ENCODE peak calls at places on chromosomes 5 and 9, in eight cellular contexts. L, Y, T, X, N, D, H and A are unnamed samples.
A peak's percentile ranks its signal among the peaks of the same experiment; 100 is the strongest.

GRCh38 chr5:68793074-68793473 is 300.7 kb upstream of the SLC30A5 start:
- DNase-seq in L (no peak), Y (no peak), T (no peak), X (no peak), N (no peak), D (no peak), H (no peak), A (no peak)

GRCh38 chr5:94785111-94785510 is 166.6 kb downstream of the SLF1 start:
- DNase-seq in L (no peak), Y (no peak), T (no peak), X (no peak), N (no peak), D (no peak), H (peak; percentile 7), A (no peak)

GRCh38 chr9:78091736-78092135 is 60.1 kb upstream of the GNAQ start:
- DNase-seq in L (no peak), Y (no peak), T (no peak), X (no peak), N (no peak), D (no peak), H (no peak), A (no peak)

GRCh38 chr5:77015938-77016569 is 14.2 kb upstream of the AGGF1 start:
- DNase-seq in L (peak; percentile 39), Y (no peak), T (peak; percentile 64), X (no peak), N (no peak), D (no peak), H (peak; percentile 62), A (peak; percentile 4)

GRCh38 chr9:12811935-12812334 is 37.1 kb downstream of the LURAP1L start:
- DNase-seq in L (no peak), Y (no peak), T (no peak), X (no peak), N (no peak), D (no peak), H (no peak), A (no peak)

GRCh38 chr5:37208883-37209808 is 40.0 kb downstream of the CPLANE1 start:
- DNase-seq in L (no peak), Y (no peak), T (no peak), X (peak; percentile 68), N (peak; percentile 23), D (peak; percentile 13), H (no peak), A (no peak)

GRCh38 chr5:142807378-142807911 is 37.3 kb downstream of the ARHGAP26 start:
- DNase-seq in L (no peak), Y (no peak), T (no peak), X (peak; percentile 61), N (no peak), D (no peak), H (no peak), A (no peak)

GRCh38 chr9:16266648-16267276 is 603.7 kb downstream of the BNC2 start:
- DNase-seq in L (no peak), Y (no peak), T (no peak), X (no peak), N (no peak), D (no peak), H (peak; percentile 22), A (no peak)

GRCh38 chr5:146059349-146060220 is 45.8 kb downstream of the PLAC8L1 start:
- DNase-seq in L (no peak), Y (no peak), T (peak; percentile 80), X (no peak), N (peak; percentile 40), D (no peak), H (no peak), A (no peak)

GRCh38 chr9:127203501-127204327 is 60.9 kb upstream of the GARNL3 start:
- DNase-seq in L (no peak), Y (no peak), T (no peak), X (peak; percentile 46), N (no peak), D (no peak), H (no peak), A (no peak)

GRCh38 chr9:81417299-81417675 is 272.1 kb downstream of the TLE1 start:
- DNase-seq in L (no peak), Y (no peak), T (no peak), X (no peak), N (no peak), D (no peak), H (peak; percentile 67), A (no peak)

GRCh38 chr5:147403659-147404640 is 105.9 kb downstream of the DPYSL3 start:
- DNase-seq in L (peak; percentile 7), Y (no peak), T (peak; percentile 73), X (peak; percentile 74), N (peak; percentile 52), D (no peak), H (peak; percentile 58), A (peak; percentile 93)

GRCh38 chr9:90860382-90860781 is 58.8 kb downstream of the SYK start:
- DNase-seq in L (no peak), Y (no peak), T (no peak), X (no peak), N (no peak), D (no peak), H (no peak), A (no peak)

GRCh38 chr9:110650991-110651411 is 17.6 kb upstream of the MUSK start:
- DNase-seq in L (no peak), Y (no peak), T (no peak), X (no peak), N (no peak), D (no peak), H (peak; percentile 77), A (peak; percentile 99)

GRCh38 chr5:158246661-158247060 is 387.7 kb upstream of the CLINT1 start:
- DNase-seq in L (no peak), Y (no peak), T (no peak), X (no peak), N (no peak), D (no peak), H (no peak), A (no peak)

GRCh38 chr9:4081948-4082347 is 217.9 kb downstream of the GLIS3 start:
- DNase-seq in L (no peak), Y (no peak), T (no peak), X (no peak), N (no peak), D (no peak), H (no peak), A (no peak)

DNA sequence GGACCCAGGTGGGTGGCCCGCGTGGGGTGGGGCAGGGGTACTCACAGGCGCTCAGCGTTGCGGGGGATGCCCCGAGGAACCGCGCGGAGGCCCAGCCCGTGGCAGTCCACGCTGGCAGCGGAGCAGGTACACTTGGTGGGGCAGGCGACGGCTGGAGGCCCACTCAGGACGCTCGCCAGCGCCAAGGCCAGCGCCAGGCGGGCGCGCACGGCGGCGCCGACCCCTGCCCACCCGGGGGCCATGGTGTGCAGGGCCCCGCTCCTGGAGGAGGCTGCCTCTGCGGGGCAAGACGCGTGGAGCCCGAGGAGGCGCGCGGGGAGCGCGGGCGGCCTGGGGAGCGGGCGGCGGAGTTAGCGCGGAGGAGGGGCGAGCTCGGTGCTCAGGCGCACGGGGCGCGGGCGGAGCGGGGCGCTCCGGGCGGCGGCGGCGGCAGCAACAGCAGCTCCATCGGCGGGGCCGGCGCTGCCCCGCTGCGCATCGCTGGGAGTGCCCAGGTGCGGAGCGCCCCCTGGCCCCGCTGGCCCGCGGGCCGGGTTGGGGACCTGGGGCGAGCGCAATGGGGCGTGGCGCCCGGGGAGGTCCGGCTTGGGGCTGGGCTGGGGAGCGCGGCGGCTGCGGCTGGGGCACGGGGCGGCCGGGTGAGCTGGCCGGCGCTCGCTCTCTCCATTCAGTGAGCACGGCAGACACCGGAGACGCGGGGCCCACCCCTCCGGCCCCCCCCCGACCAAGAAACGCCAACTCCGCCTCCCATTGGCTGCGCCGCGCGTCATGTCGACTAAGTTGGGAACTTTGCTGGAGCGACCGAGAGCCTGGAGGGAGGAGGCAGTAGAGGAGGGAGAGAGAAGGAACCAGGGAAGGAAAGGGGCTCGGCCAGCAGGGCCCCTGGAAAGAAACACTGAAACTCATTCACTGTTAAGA is at the start of gene SLIT3:
- DNase-seq in L (no peak), Y (peak; percentile 67), T (peak; percentile 93), X (peak; percentile 78), N (peak; percentile 77), D (no peak), H (peak; percentile 64), A (peak; percentile 33)
- H3K4me3 ChIP-seq in L (peak within 1 kb of the TSS; percentile 68), Y (peak within 1 kb of the TSS; percentile 54), T (peak within 1 kb of the TSS; percentile 89), X (peak within 1 kb of the TSS; percentile 58), N (peak within 1 kb of the TSS; percentile 61), D (no peak within 1 kb of the TSS), H (peak within 1 kb of the TSS; percentile 45), A (peak within 1 kb of the TSS; percentile 58)

GRCh38 chr9:75983320-75983719 is 92.8 kb downstream of the PCSK5 start:
- DNase-seq in L (no peak), Y (no peak), T (no peak), X (no peak), N (no peak), D (no peak), H (no peak), A (no peak)

GRCh38 chr9:75974006-75974766 is 83.7 kb downstream of the PCSK5 start:
- DNase-seq in L (no peak), Y (no peak), T (no peak), X (no peak), N (no peak), D (no peak), H (no peak), A (no peak)

GRCh38 chr9:75976549-75976948 is 86.1 kb downstream of the PCSK5 start:
- DNase-seq in L (no peak), Y (no peak), T (no peak), X (no peak), N (no peak), D (no peak), H (no peak), A (no peak)

DNA sequence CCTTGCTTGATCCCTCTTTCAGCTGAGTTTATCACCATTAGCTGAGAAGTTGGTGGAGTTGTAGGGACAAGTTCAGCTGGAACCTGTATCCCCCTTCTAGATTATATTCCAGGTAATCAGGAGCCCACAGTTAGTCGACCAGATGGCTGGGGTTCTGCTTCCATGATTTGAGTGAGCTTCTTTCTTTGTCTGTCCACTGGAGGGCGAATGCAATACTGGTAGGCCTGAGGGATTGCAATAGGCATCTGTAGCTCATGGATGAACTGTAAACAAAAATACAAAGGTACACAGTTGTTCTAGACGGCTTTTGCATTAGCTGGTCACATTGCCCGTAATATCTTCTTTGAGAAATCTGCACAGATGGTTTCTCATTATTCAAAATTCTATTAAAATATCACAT is 88.9 kb downstream of the PCSK5 start:
- DNase-seq in L (no peak), Y (no peak), T (peak; percentile 11), X (no peak), N (no peak), D (no peak), H (no peak), A (no peak)
- TF ChIP-seq CTCF in L (peak; percentile 14), Y (no peak), T (peak; percentile 31), X (no peak), N (no peak), D (no peak), H (no peak), A (peak; percentile 41)

GRCh38 chr5:134844252-134844651 is 1.5 kb upstream of the C5orf24 start:
- DNase-seq in L (no peak), Y (no peak), T (no peak), X (no peak), N (no peak), D (no peak), H (no peak), A (no peak)
- H3K36me3 ChIP-seq in L (peaks cover 6% of the 10 kb centered on the region), Y (no peaks in the 10 kb centered on the region), T (peaks cover 4% of the 10 kb centered on the region), X (no peaks in the 10 kb centered on the region), N (no peaks in the 10 kb centered on the region), D (no peaks in the 10 kb centered on the region), H (no peaks in the 10 kb centered on the region), A (no peaks in the 10 kb centered on the region)

DNA sequence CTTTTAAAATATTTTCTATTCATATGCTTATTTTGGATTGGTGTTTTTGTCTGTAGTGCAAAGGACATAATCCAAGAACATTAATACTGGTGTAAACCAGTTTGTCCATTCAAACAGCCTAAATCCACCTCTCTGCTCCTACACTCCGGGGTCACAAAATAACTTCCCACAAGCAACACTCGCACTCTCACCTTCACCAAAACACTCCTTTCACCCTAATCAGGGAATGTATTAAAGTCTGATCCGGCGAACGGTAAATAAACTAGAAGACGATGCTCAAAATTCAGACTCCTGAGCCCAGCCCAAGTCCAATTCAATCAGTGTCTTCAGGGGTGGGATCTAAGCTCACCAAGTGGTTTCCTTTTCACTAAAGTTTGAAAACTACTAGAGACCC is 645 bp downstream of the AP3B1 start:
- DNase-seq in L (no peak), Y (no peak), T (no peak), X (no peak), N (no peak), D (no peak), H (no peak), A (no peak)
- H3K4me3 ChIP-seq in L (peak overlapping the region; percentile 98), Y (peak overlapping the region; percentile 93), T (peak overlapping the region; percentile 83), X (peak overlapping the region; percentile 87), N (peak overlapping the region; percentile 97), D (peak overlapping the region; percentile 99), H (peak overlapping the region; percentile 98), A (peak overlapping the region; percentile 78)